ENCODE peak calls at places on chromosomes 12 and 14, in nine cellular contexts. O is endothelial cell, Z is foreskin keratinocyte, A is astrocyte of the spinal cord, P is AG10803, X is retinal pigment epithelial cell, V is thyroid gland, Y is cardiac muscle cell, H is mesothelial cell of epicardium. Q is an unnamed sample.

GRCh38 chr14:50056457-50056856 is 59.9 kb downstream of the VCPKMT start:
- DNase-seq in O (no peak), Z (no peak), A (no peak), Y (no peak), X (no peak), P (no peak), H (no peak), V (peak), Q (no peak)

GRCh38 chr12:24997970-24998582 is 49.2 kb upstream of the BCAT1 start:
- DNase-seq in Y (no peak), V (no peak), Z (no peak), X (peak), P (peak), H (no peak), O (no peak), A (peak), Q (peak)

GRCh38 chr12:51865757-51866270 is 17.3 kb upstream of the FIGNL2 start:
- DNase-seq in H (no peak), O (no peak), Y (peak), Z (no peak), V (no peak), A (no peak), P (no peak), X (no peak), Q (no peak)

GRCh38 chr12:120687570-120688289 is 781 bp downstream of the MLEC start:
- DNase-seq in A (no peak), Z (no peak), Y (peak), P (peak), H (no peak), V (peak), O (peak), X (no peak), Q (no peak)

GRCh38 chr12:3951380-3952135 is 78.4 kb upstream of the PARP11 start:
- DNase-seq in A (no peak), O (no peak), Z (no peak), V (no peak), Y (no peak), X (no peak), H (no peak), P (no peak), Q (no peak)

GRCh38 chr14:28690029-28690683 is 76.4 kb upstream of the FOXG1 start:
- DNase-seq in V (no peak), H (no peak), P (no peak), O (no peak), X (no peak), A (no peak), Z (no peak), Y (no peak), Q (no peak)

GRCh38 chr12:127119600-127120140 is 1147.3 kb upstream of the TMEM132C start:
- DNase-seq in A (no peak), Y (no peak), X (no peak), P (no peak), O (no peak), H (no peak), Z (no peak), V (no peak), Q (no peak)

GRCh38 chr12:110745632-110746284 is 3.1 kb upstream of the PPP1CC start:
- DNase-seq in P (no peak), Y (no peak), A (no peak), H (no peak), O (no peak), Z (no peak), X (no peak), V (no peak), Q (no peak)

GRCh38 chr12:124498178-124498869 is 69.1 kb downstream of the NCOR2 start:
- DNase-seq in O (no peak), A (peak), V (no peak), Y (no peak), P (peak), X (peak), H (no peak), Z (no peak), Q (no peak)

GRCh38 chr12:108798551-108799221 is 58.7 kb downstream of the SSH1 start:
- DNase-seq in H (no peak), V (no peak), X (no peak), Z (no peak), O (no peak), P (peak), Y (no peak), A (peak), Q (no peak)

GRCh38 chr12:42756841-42757661 is 167.5 kb upstream of the PRICKLE1 start:
- DNase-seq in A (peak), O (no peak), H (no peak), V (no peak), P (peak), Z (peak), Y (peak), X (no peak), Q (peak)

GRCh38 chr12:99027491-99027890 is 382.4 kb downstream of the APAF1 start:
- DNase-seq in V (no peak), H (no peak), A (no peak), P (no peak), X (no peak), Z (peak), Y (no peak), O (no peak), Q (no peak)

GRCh38 chr12:52573743-52574142 is at the start of gene KRT74:
- DNase-seq in X (no peak), H (no peak), A (no peak), O (no peak), Y (no peak), V (no peak), P (no peak), Z (no peak), Q (no peak)

GRCh38 chr12:8681129-8681902 is 16.5 kb upstream of the RIMKLB start:
- DNase-seq in P (peak), Y (no peak), O (no peak), H (no peak), A (peak), X (no peak), Z (peak), V (no peak), Q (no peak)

GRCh38 chr12:114764516-114764915 is 80.5 kb upstream of the TBX3 start:
- DNase-seq in Y (no peak), A (no peak), O (peak), X (no peak), Z (no peak), H (no peak), V (no peak), P (no peak), Q (no peak)

GRCh38 chr12:112309797-112310196 is 72.4 kb downstream of the HECTD4 start:
- DNase-seq in V (no peak), O (no peak), Z (no peak), H (no peak), Y (no peak), P (no peak), X (no peak), A (peak), Q (no peak)

GRCh38 chr14:99268776-99269510 is 3.1 kb downstream of the BCL11B start:
- DNase-seq in X (no peak), O (no peak), Z (no peak), Y (no peak), H (no peak), V (no peak), P (no peak), A (no peak), Q (no peak)

GRCh38 chr14:72892103-72892878 is 1.6 kb downstream of the DPF3 start:
- DNase-seq in P (no peak), Z (no peak), Y (peak), X (no peak), V (no peak), H (no peak), O (peak), A (peak), Q (no peak)

GRCh38 chr12:2982361-2982760 is 23.2 kb downstream of the TEAD4 start:
- DNase-seq in O (no peak), Y (no peak), V (no peak), P (no peak), Z (no peak), H (no peak), X (no peak), A (no peak), Q (no peak)

GRCh38 chr14:88952901-88953300 is 128.4 kb downstream of the TTC8 start:
- DNase-seq in V (no peak), Y (no peak), P (no peak), H (no peak), O (no peak), Z (no peak), A (no peak), X (no peak), Q (no peak)

GRCh38 chr12:111035578-111036301 is 115.4 kb upstream of the MYL2 start:
- DNase-seq in O (peak), V (peak), Y (peak), Z (no peak), X (no peak), H (no peak), P (no peak), A (no peak), Q (no peak)

GRCh38 chr14:75822522-75823288 is 159.1 kb downstream of the TGFB3 start:
- DNase-seq in X (no peak), Z (no peak), O (no peak), A (peak), H (no peak), V (no peak), Y (no peak), P (peak), Q (no peak)

GRCh38 chr12:68792952-68793351 is 15.0 kb upstream of the MDM2 start:
- DNase-seq in X (no peak), A (peak), P (no peak), Z (no peak), H (no peak), V (peak), Y (no peak), O (peak), Q (no peak)

GRCh38 chr14:30656190-30656632 is 34.1 kb downstream of the SCFD1 start:
- DNase-seq in Y (peak), O (peak), Z (peak), X (no peak), A (peak), V (peak), P (peak), H (no peak), Q (no peak)

GRCh38 chr14:103121846-103122577 is 1.2 kb upstream of the TNFAIP2 start:
- DNase-seq in A (peak), V (peak), P (peak), O (peak), Y (peak), Z (no peak), X (no peak), H (peak), Q (no peak)

GRCh38 chr14:49767473-49768300 is at the start of gene KLHDC2:
- DNase-seq in Z (peak), H (peak), V (peak), O (peak), A (peak), Y (peak), P (peak), X (no peak), Q (peak)

GRCh38 chr14:27366596-27366995 is 768.8 kb upstream of the NOVA1 start:
- DNase-seq in P (no peak), V (no peak), A (no peak), Y (no peak), O (no peak), X (no peak), Z (no peak), H (no peak), Q (no peak)

GRCh38 chr12:122835693-122836026 is 403 bp downstream of the HIP1R start:
- DNase-seq in X (no peak), A (no peak), Y (peak), V (peak), O (no peak), H (no peak), Z (no peak), P (no peak), Q (no peak)

GRCh38 chr12:4664111-4664510 is 15.2 kb downstream of the NDUFA9 start:
- DNase-seq in V (no peak), A (peak), P (peak), Y (no peak), O (no peak), X (no peak), H (no peak), Z (peak), Q (peak)

GRCh38 chr14:99479903-99480855 is 480 bp downstream of the SETD3 start:
- DNase-seq in X (no peak), A (peak), H (no peak), Y (peak), Z (no peak), O (peak), V (peak), P (peak), Q (no peak)

GRCh38 chr14:22925513-22925912 is 3.7 kb downstream of the PRMT5 start:
- DNase-seq in X (no peak), V (no peak), Y (no peak), H (no peak), O (no peak), P (no peak), Z (no peak), A (no peak), Q (no peak)

GRCh38 chr14:85380891-85381290 is 149.1 kb upstream of the FLRT2 start:
- DNase-seq in H (no peak), O (no peak), P (peak), X (peak), Z (no peak), A (peak), Y (no peak), V (no peak), Q (no peak)

GRCh38 chr12:40970320-40970907 is 217.7 kb upstream of the PDZRN4 start:
- DNase-seq in P (no peak), V (no peak), O (no peak), X (no peak), Z (no peak), Y (no peak), A (no peak), H (no peak), Q (no peak)

GRCh38 chr12:6378709-6379427 is 3.5 kb upstream of the SCNN1A start:
- DNase-seq in A (no peak), Y (no peak), X (no peak), V (no peak), O (no peak), Z (no peak), P (no peak), H (no peak), Q (no peak)

DNA sequence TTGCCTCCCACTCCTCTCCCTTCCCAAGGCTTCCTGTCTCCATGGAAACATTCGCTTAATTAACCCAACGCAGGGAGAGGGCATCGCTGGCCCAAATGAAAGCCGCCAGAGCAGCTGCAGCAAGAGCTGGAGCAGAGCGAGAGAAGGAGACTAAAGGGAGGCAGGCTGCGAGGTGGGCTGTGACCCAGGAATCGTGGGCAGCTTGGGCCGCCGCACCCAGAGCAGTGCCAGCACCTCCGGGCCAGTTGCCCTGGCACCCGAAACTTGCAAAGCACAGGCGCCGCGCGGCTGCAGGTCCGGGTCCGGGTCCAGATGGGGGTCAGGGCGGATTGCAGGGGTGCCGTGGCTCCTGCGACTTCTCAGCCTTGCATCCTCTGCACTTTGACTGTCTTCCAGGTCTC is 43.4 kb upstream of the PTPRQ start:
- DNase-seq in X (no peak), A (peak), Y (no peak), H (no peak), Z (no peak), V (no peak), O (no peak), P (peak), Q (no peak)
- TF ChIP-seq CTCF in X (no peak), A (no peak), Y (no peak), H (no peak), Z (no peak), V (no peak), O (no peak), P (no peak), Q (no peak)

DNA sequence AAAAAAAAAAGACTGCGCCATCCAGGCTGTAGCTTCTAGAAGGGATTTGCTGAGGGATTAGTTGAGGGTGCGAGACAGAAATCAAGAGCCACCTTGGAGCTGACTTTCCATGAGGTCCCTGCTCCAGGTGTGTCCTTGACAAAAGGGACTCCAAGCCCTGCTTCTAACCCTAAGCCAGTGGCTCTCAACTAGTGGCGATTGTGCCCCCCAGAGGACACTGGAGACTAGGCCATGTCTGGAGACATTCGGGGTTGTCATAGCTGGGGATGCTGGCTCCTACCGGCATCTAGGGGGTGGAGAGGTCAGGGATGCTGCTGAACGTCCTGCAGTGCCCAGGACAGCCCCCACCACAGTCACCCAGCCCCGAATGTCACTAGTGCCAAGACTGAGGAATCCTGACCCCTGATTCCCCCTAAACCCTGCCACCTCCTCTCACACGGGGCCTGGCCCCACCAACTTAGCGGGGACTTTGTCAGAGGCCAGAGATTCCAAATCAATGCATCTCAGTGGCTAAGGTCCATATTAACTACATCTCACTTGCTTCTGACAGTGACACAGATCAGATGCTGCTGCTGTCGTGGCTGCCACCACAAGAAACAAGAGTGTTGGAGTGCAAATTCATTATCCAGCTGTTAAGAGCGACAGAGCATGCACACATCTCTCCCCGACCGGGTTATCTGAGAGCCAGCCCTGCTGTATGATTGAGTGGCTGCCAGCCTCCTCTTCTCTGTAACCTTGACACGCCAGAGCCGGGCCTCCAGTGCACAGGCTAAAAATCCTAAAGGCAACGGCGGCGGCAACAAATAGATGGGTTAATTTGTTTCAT is 40.4 kb downstream of the SPRING1 start:
- DNase-seq in X (no peak), P (no peak), Z (no peak), A (no peak), V (peak), H (no peak), O (peak), Y (peak), Q (no peak)
- TF ChIP-seq CTCF in X (peak), P (peak), Z (peak), A (peak), V (no peak), H (no peak), O (no peak), Y (peak), Q (peak)

GRCh38 chr14:61609885-61610284 is 85.4 kb upstream of the HIF1A start:
- DNase-seq in Y (no peak), X (no peak), Z (no peak), A (no peak), V (no peak), H (no peak), P (peak), O (no peak), Q (no peak)

GRCh38 chr14:61609143-61609851 is 86.0 kb upstream of the HIF1A start:
- DNase-seq in O (peak), P (peak), X (peak), A (peak), V (peak), Y (no peak), Z (no peak), H (no peak), Q (no peak)

GRCh38 chr14:61610900-61611299 is 84.4 kb upstream of the HIF1A start:
- DNase-seq in P (no peak), V (no peak), X (no peak), H (no peak), A (no peak), O (no peak), Z (no peak), Y (no peak), Q (no peak)

GRCh38 chr14:61608245-61609142 is 86.8 kb upstream of the HIF1A start:
- DNase-seq in O (no peak), A (peak), P (peak), V (peak), X (peak), Y (no peak), H (no peak), Z (no peak), Q (no peak)

GRCh38 chr14:61607570-61608244 is 87.6 kb upstream of the HIF1A start:
- DNase-seq in P (no peak), X (no peak), A (no peak), H (no peak), V (no peak), O (peak), Y (no peak), Z (no peak), Q (no peak)
- TF ChIP-seq CTCF in P (peak), X (peak), A (no peak), H (no peak), V (no peak), O (no peak), Y (no peak), Z (no peak), Q (no peak)

GRCh38 chr14:67137744-67138371 is 51.4 kb upstream of the GARIN2 start:
- DNase-seq in H (no peak), Y (no peak), Z (no peak), X (no peak), O (no peak), A (peak), P (peak), V (no peak), Q (no peak)
- TF ChIP-seq CTCF in H (peak), Y (peak), Z (peak), X (peak), O (peak), A (peak), P (peak), V (peak), Q (peak)

GRCh38 chr12:47067778-47068431 is 11.5 kb upstream of the PCED1B start:
- DNase-seq in H (no peak), Y (no peak), X (no peak), P (no peak), A (no peak), V (no peak), Z (no peak), O (no peak), Q (no peak)
- TF ChIP-seq CTCF in H (no peak), Y (no peak), X (no peak), P (no peak), A (no peak), V (no peak), Z (no peak), O (no peak), Q (no peak)

GRCh38 chr14:59262717-59263469 is 74.4 kb downstream of the DAAM1 start:
- DNase-seq in A (no peak), P (no peak), H (no peak), O (peak), Z (no peak), V (no peak), X (no peak), Y (no peak), Q (no peak)
- TF ChIP-seq CTCF in A (no peak), P (no peak), H (no peak), O (peak), Z (peak), V (no peak), X (peak), Y (no peak), Q (no peak)